ENCODE peak calls at places on chromosomes 2 and 18, in ten cellular contexts. V is GM12878; C is left lung; I is activated T-cell treated with anti-CD3 and anti-CD28 coated beads, Interleukin-2, amount 50 U/mL, for 4 hours; E is activated naive CD8-positive, alpha-beta T cell treated with anti-CD3 and anti-CD28 coated beads, Interleukin-2, amount 10 ng/mL, durations not matched to agents 7 days and 5 days; X is lower lobe of right lung; F is right cardiac atrium; P is T-helper 17 cell; J is natural killer cell; O is RWPE2. S is an unnamed sample.

GRCh38 chr2:27453968-27454367 is 11.8 kb downstream of the KRTCAP3 start:
- ATAC-seq in V (no peak), C (no peak), I (no peak), E (no peak), X (no peak), F (no peak), P (no peak), J (no peak), O (peak), S (no peak)

GRCh38 chr18:79934311-79935097 is 16.9 kb downstream of the SLC66A2 start:
- ATAC-seq in V (no peak), C (peak), I (no peak), E (no peak), X (peak), F (peak), P (no peak), J (no peak), O (no peak), S (no peak)

GRCh38 chr18:57008001-57008686 is 138.7 kb upstream of the BOD1L2 start:
- ATAC-seq in V (no peak), C (no peak), I (no peak), E (no peak), X (no peak), F (no peak), P (no peak), J (no peak), O (no peak), S (no peak)

GRCh38 chr18:596288-596881 is 403 bp upstream of the CLUL1 start:
- ATAC-seq in V (peak), C (peak), I (peak), E (peak), X (peak), F (peak), P (peak), J (peak), O (peak), S (peak)

GRCh38 chr2:20641123-20641985 is 9.5 kb downstream of the HS1BP3 start:
- ATAC-seq in V (no peak), C (no peak), I (no peak), E (no peak), X (no peak), F (peak), P (no peak), J (no peak), O (peak), S (no peak)

GRCh38 chr2:205696541-205697441 is 14.5 kb downstream of the NRP2 start:
- ATAC-seq in V (no peak), C (no peak), I (no peak), E (no peak), X (no peak), F (no peak), P (no peak), J (no peak), O (no peak), S (no peak)

GRCh38 chr2:109196081-109196875 is 67.3 kb downstream of the SH3RF3 start:
- ATAC-seq in V (no peak), C (no peak), I (no peak), E (no peak), X (no peak), F (peak), P (no peak), J (no peak), O (no peak), S (no peak)

GRCh38 chr2:180258041-180258537 is 251.0 kb upstream of the CWC22 start:
- ATAC-seq in V (no peak), C (no peak), I (no peak), E (no peak), X (no peak), F (no peak), P (no peak), J (no peak), O (no peak), S (no peak)

GRCh38 chr2:174571669-174572323 is 25.8 kb downstream of the WIPF1 start:
- ATAC-seq in V (no peak), C (no peak), I (no peak), E (no peak), X (no peak), F (peak), P (no peak), J (no peak), O (no peak), S (no peak)

GRCh38 chr2:147173186-147173575 is 671.6 kb upstream of the ACVR2A start:
- ATAC-seq in V (no peak), C (no peak), I (no peak), E (no peak), X (no peak), F (no peak), P (no peak), J (no peak), O (no peak), S (no peak)

GRCh38 chr2:20576598-20577115 is 74.2 kb downstream of the HS1BP3 start:
- ATAC-seq in V (peak), C (no peak), I (peak), E (peak), X (peak), F (no peak), P (peak), J (peak), O (no peak), S (peak)

GRCh38 chr2:27798948-27799645 is 27.6 kb downstream of the MRPL33 start:
- ATAC-seq in V (no peak), C (peak), I (no peak), E (no peak), X (peak), F (peak), P (no peak), J (no peak), O (peak), S (no peak)

GRCh38 chr2:203998195-203998804 is 61.7 kb downstream of the ICOS start:
- ATAC-seq in V (no peak), C (peak), I (peak), E (no peak), X (peak), F (no peak), P (peak), J (no peak), O (no peak), S (no peak)

GRCh38 chr18:8478166-8478967 is 130.9 kb upstream of the RAB12 start:
- ATAC-seq in V (peak), C (peak), I (peak), E (peak), X (peak), F (peak), P (peak), J (peak), O (peak), S (peak)

S was measured in stimulated activated memory B cell treated with anti-CD40 and anti-IgM and Interleukin-4, amounts not matched to agents 10 μg/mL and 1 μg/mL and 100 μg/mL, for 72 hours.